ENCODE peak calls at places on chromosomes 12 and 14, in five cellular contexts. One of them, this sample, is unnamed.

GRCh38 chr12:18462437-18462836 is 201.1 kb downstream of the PIK3C2G start:
- DNase-seq in astrocyte of the spinal cord: peak
- DNase-seq in kidney: no peak
- DNase-seq in Caco-2: no peak
- DNase-seq in lung: no peak
- DNase-seq in this sample: peak

GRCh38 chr14:35556548-35556947 is 22.6 kb downstream of the INSM2 start:
- DNase-seq in astrocyte of the spinal cord: no peak
- DNase-seq in kidney: no peak
- DNase-seq in Caco-2: no peak
- DNase-seq in lung: no peak
- DNase-seq in this sample: no peak

GRCh38 chr14:30330452-30330851 is 228.5 kb upstream of the G2E3 start:
- DNase-seq in astrocyte of the spinal cord: no peak
- DNase-seq in kidney: no peak
- DNase-seq in Caco-2: no peak
- DNase-seq in lung: no peak
- DNase-seq in this sample: peak

GRCh38 chr14:104314251-104314941 is 176.0 kb downstream of the KIF26A start:
- DNase-seq in astrocyte of the spinal cord: no peak
- DNase-seq in kidney: no peak
- DNase-seq in Caco-2: peak
- DNase-seq in lung: no peak
- DNase-seq in this sample: no peak

GRCh38 chr14:95255487-95255886 is 64.2 kb downstream of the CLMN start:
- DNase-seq in astrocyte of the spinal cord: peak
- DNase-seq in kidney: peak
- DNase-seq in Caco-2: peak
- DNase-seq in lung: peak
- DNase-seq in this sample: peak

GRCh38 chr12:120483621-120484020 is 12.3 kb upstream of the DYNLL1 start:
- DNase-seq in astrocyte of the spinal cord: no peak
- DNase-seq in kidney: no peak
- DNase-seq in Caco-2: no peak
- DNase-seq in lung: no peak
- DNase-seq in this sample: no peak

GRCh38 chr12:58745348-58746125 is 174.8 kb downstream of the LRIG3 start:
- DNase-seq in astrocyte of the spinal cord: no peak
- DNase-seq in kidney: no peak
- DNase-seq in Caco-2: no peak
- DNase-seq in lung: no peak
- DNase-seq in this sample: no peak

GRCh38 chr12:15580431-15580830 is 208.8 kb downstream of the EPS8 start:
- DNase-seq in astrocyte of the spinal cord: no peak
- DNase-seq in kidney: no peak
- DNase-seq in Caco-2: no peak
- DNase-seq in lung: no peak
- DNase-seq in this sample: no peak

GRCh38 chr12:124363376-124363965 is 68.6 kb downstream of the RFLNA start:
- DNase-seq in astrocyte of the spinal cord: no peak
- DNase-seq in kidney: no peak
- DNase-seq in Caco-2: no peak
- DNase-seq in lung: no peak
- DNase-seq in this sample: no peak

GRCh38 chr12:118645219-118645618 is 268.9 kb downstream of the SUDS3 start:
- DNase-seq in astrocyte of the spinal cord: no peak
- DNase-seq in kidney: no peak
- DNase-seq in Caco-2: peak
- DNase-seq in lung: no peak
- DNase-seq in this sample: peak

GRCh38 chr14:101250948-101251811 is 310.1 kb upstream of the DIO3 start:
- DNase-seq in astrocyte of the spinal cord: no peak
- DNase-seq in kidney: no peak
- DNase-seq in Caco-2: no peak
- DNase-seq in lung: no peak
- DNase-seq in this sample: no peak

GRCh38 chr14:52906141-52906601 is 44.7 kb downstream of the FERMT2 start:
- DNase-seq in astrocyte of the spinal cord: peak
- DNase-seq in kidney: no peak
- DNase-seq in Caco-2: no peak
- DNase-seq in lung: no peak
- DNase-seq in this sample: peak

GRCh38 chr12:21774358-21775129 is at the start of gene KCNJ8:
- DNase-seq in astrocyte of the spinal cord: peak
- DNase-seq in kidney: peak
- DNase-seq in Caco-2: peak
- DNase-seq in lung: peak
- DNase-seq in this sample: no peak

GRCh38 chr14:75141967-75142366 is 15.1 kb upstream of the NEK9 start:
- DNase-seq in astrocyte of the spinal cord: peak
- DNase-seq in kidney: no peak
- DNase-seq in Caco-2: no peak
- DNase-seq in lung: no peak
- DNase-seq in this sample: peak

GRCh38 chr12:57726884-57727757 is 11.4 kb downstream of the AGAP2 start:
- DNase-seq in astrocyte of the spinal cord: peak
- DNase-seq in kidney: peak
- DNase-seq in Caco-2: no peak
- DNase-seq in lung: no peak
- DNase-seq in this sample: no peak

GRCh38 chr14:96625436-96625945 is 123.3 kb downstream of the PAPOLA start:
- DNase-seq in astrocyte of the spinal cord: no peak
- DNase-seq in kidney: peak
- DNase-seq in Caco-2: no peak
- DNase-seq in lung: no peak
- DNase-seq in this sample: no peak

GRCh38 chr12:52992699-52993557 is 13.3 kb upstream of the EIF4B start:
- DNase-seq in astrocyte of the spinal cord: peak
- DNase-seq in kidney: no peak
- DNase-seq in Caco-2: peak
- DNase-seq in lung: no peak
- DNase-seq in this sample: peak

GRCh38 chr12:91356405-91356804 is 173.8 kb upstream of the DCN start:
- DNase-seq in astrocyte of the spinal cord: no peak
- DNase-seq in kidney: no peak
- DNase-seq in Caco-2: no peak
- DNase-seq in lung: no peak
- DNase-seq in this sample: no peak

GRCh38 chr12:91105807-91106206 is 5.5 kb downstream of the LUM start:
- DNase-seq in astrocyte of the spinal cord: no peak
- DNase-seq in kidney: no peak
- DNase-seq in Caco-2: no peak
- DNase-seq in lung: no peak
- DNase-seq in this sample: no peak

GRCh38 chr14:34297786-34298520 is 164.1 kb downstream of the SPTSSA start:
- DNase-seq in astrocyte of the spinal cord: no peak
- DNase-seq in kidney: no peak
- DNase-seq in Caco-2: peak
- DNase-seq in lung: no peak
- DNase-seq in this sample: peak

GRCh38 chr14:51283402-51283825 is 43.4 kb downstream of the TMX1 start:
- DNase-seq in astrocyte of the spinal cord: peak
- DNase-seq in kidney: no peak
- DNase-seq in Caco-2: no peak
- DNase-seq in lung: no peak
- DNase-seq in this sample: peak

GRCh38 chr14:76337619-76338545 is 38.1 kb upstream of the ESRRB start:
- DNase-seq in astrocyte of the spinal cord: no peak
- DNase-seq in kidney: no peak
- DNase-seq in Caco-2: no peak
- DNase-seq in lung: no peak
- DNase-seq in this sample: no peak

GRCh38 chr12:51533799-51534198 is 57.2 kb upstream of the SCN8A start:
- DNase-seq in astrocyte of the spinal cord: peak
- DNase-seq in kidney: no peak
- DNase-seq in Caco-2: no peak
- DNase-seq in lung: no peak
- DNase-seq in this sample: no peak

GRCh38 chr14:64720190-64720589 is 16.0 kb downstream of the PLEKHG3 start:
- DNase-seq in astrocyte of the spinal cord: peak
- DNase-seq in kidney: no peak
- DNase-seq in Caco-2: no peak
- DNase-seq in lung: no peak
- DNase-seq in this sample: peak

GRCh38 chr12:27388650-27389049 is 56.0 kb downstream of the BMAL2 start:
- DNase-seq in astrocyte of the spinal cord: no peak
- DNase-seq in kidney: no peak
- DNase-seq in Caco-2: no peak
- DNase-seq in lung: no peak
- DNase-seq in this sample: no peak

GRCh38 chr12:122227341-122227740 is 1.5 kb upstream of the DIABLO start:
- DNase-seq in astrocyte of the spinal cord: no peak
- DNase-seq in kidney: peak
- DNase-seq in Caco-2: no peak
- DNase-seq in lung: no peak
- DNase-seq in this sample: no peak

GRCh38 chr12:78802593-78802992 is 62.0 kb upstream of the SYT1 start:
- DNase-seq in astrocyte of the spinal cord: peak
- DNase-seq in kidney: no peak
- DNase-seq in Caco-2: no peak
- DNase-seq in lung: no peak
- DNase-seq in this sample: peak

GRCh38 chr12:49296836-49297694 is 2.1 kb downstream of the PRPH start:
- DNase-seq in astrocyte of the spinal cord: no peak
- DNase-seq in kidney: peak
- DNase-seq in Caco-2: peak
- DNase-seq in lung: peak
- DNase-seq in this sample: peak

GRCh38 chr12:68910128-68910527 is 22.8 kb downstream of the CPM start:
- DNase-seq in astrocyte of the spinal cord: no peak
- DNase-seq in kidney: no peak
- DNase-seq in Caco-2: no peak
- DNase-seq in lung: no peak
- DNase-seq in this sample: peak

GRCh38 chr12:68911197-68911718 is 21.7 kb downstream of the CPM start:
- DNase-seq in astrocyte of the spinal cord: no peak
- DNase-seq in kidney: no peak
- DNase-seq in Caco-2: no peak
- DNase-seq in lung: no peak
- DNase-seq in this sample: no peak

GRCh38 chr12:68913682-68914081 is 19.3 kb downstream of the CPM start:
- DNase-seq in astrocyte of the spinal cord: peak
- DNase-seq in kidney: no peak
- DNase-seq in Caco-2: no peak
- DNase-seq in lung: no peak
- DNase-seq in this sample: no peak

GRCh38 chr12:68915055-68915454 is 17.9 kb downstream of the CPM start:
- DNase-seq in astrocyte of the spinal cord: peak
- DNase-seq in kidney: no peak
- DNase-seq in Caco-2: no peak
- DNase-seq in lung: no peak
- DNase-seq in this sample: peak

DNA sequence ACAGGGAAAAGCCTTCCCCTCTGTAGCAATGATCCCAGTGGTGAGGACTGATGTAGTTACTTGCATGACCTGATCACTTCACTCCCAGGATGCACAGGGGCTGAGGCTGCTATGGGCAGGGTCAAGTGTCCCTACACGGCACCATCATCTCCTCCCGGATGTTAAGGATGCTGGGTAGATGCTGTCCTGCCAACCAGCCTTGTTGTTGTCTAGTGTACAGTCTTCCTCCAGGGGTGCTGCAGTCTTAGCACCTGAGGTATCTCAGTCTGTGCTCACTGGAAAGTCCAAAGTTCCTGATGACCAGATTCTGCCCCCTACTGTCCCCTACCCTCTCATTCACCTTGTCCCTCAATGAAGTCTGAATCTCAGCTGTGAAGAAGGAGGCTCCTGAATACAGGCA is 20.1 kb downstream of the CPM start:
- DNase-seq in astrocyte of the spinal cord: no peak
- DNase-seq in kidney: no peak
- DNase-seq in Caco-2: no peak
- DNase-seq in lung: no peak
- DNase-seq in this sample: no peak
- TF ChIP-seq CTCF in astrocyte of the spinal cord: no peak
- TF ChIP-seq CTCF in kidney: no peak
- TF ChIP-seq CTCF in Caco-2: no peak
- TF ChIP-seq CTCF in lung: no peak
- TF ChIP-seq CTCF in this sample: no peak

GRCh38 chr12:92974759-92975158 is 45.7 kb upstream of the EEA1 start:
- DNase-seq in astrocyte of the spinal cord: no peak
- DNase-seq in kidney: no peak
- DNase-seq in Caco-2: no peak
- DNase-seq in lung: no peak
- DNase-seq in this sample: no peak
- TF ChIP-seq CTCF in astrocyte of the spinal cord: no peak
- TF ChIP-seq CTCF in kidney: no peak
- TF ChIP-seq CTCF in Caco-2: no peak
- TF ChIP-seq CTCF in lung: no peak
- TF ChIP-seq CTCF in this sample: no peak

DNA sequence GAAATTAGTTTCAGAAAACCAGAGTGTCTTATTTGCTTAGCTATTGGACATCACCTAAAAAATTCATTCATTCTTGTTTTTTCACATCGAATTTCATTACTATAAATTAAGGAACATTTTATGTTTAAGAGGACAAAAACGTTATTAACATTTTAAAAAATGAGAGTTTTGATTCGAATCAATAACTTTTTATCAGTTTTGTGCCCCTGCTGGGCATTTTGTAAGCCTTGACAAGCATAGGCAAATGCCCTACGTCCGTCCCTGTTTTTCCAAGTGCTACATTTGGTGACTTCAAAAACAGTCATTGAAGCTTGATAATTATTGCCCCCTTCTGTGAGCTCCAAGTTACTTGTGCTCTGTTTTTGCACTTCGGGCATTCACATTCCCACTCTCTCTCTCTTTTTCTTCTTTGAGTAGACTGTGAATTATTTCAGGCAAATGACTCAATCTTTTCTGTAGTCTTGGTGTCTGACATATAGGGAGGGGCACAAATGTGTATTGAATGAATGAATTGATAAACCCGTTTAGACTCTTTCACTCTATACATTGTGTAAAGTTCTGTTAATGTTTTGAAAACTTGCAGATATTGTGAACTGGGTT is 1.2 kb downstream of the APAF1 start:
- DNase-seq in astrocyte of the spinal cord: peak
- DNase-seq in kidney: no peak
- DNase-seq in Caco-2: no peak
- DNase-seq in lung: no peak
- DNase-seq in this sample: peak
- TF ChIP-seq CTCF in astrocyte of the spinal cord: no peak
- TF ChIP-seq CTCF in kidney: peak
- TF ChIP-seq CTCF in Caco-2: no peak
- TF ChIP-seq CTCF in lung: no peak
- TF ChIP-seq CTCF in this sample: no peak

GRCh38 chr14:99562848-99563748 is 40.9 kb downstream of the CCDC85C start:
- DNase-seq in astrocyte of the spinal cord: peak
- DNase-seq in kidney: peak
- DNase-seq in Caco-2: peak
- DNase-seq in lung: peak
- DNase-seq in this sample: peak

GRCh38 chr14:99563749-99564129 is 40.3 kb downstream of the CCDC85C start:
- DNase-seq in astrocyte of the spinal cord: no peak
- DNase-seq in kidney: no peak
- DNase-seq in Caco-2: no peak
- DNase-seq in lung: no peak
- DNase-seq in this sample: no peak

GRCh38 chr14:99560946-99561683 is 42.9 kb downstream of the CCDC85C start:
- DNase-seq in astrocyte of the spinal cord: no peak
- DNase-seq in kidney: peak
- DNase-seq in Caco-2: no peak
- DNase-seq in lung: no peak
- DNase-seq in this sample: no peak

GRCh38 chr14:99560403-99560802 is 43.6 kb downstream of the CCDC85C start:
- DNase-seq in astrocyte of the spinal cord: no peak
- DNase-seq in kidney: no peak
- DNase-seq in Caco-2: no peak
- DNase-seq in lung: no peak
- DNase-seq in this sample: no peak

GRCh38 chr14:99561827-99562226 is 42.2 kb downstream of the CCDC85C start:
- DNase-seq in astrocyte of the spinal cord: no peak
- DNase-seq in kidney: peak
- DNase-seq in Caco-2: no peak
- DNase-seq in lung: no peak
- DNase-seq in this sample: peak
- TF ChIP-seq CTCF in astrocyte of the spinal cord: no peak
- TF ChIP-seq CTCF in kidney: no peak
- TF ChIP-seq CTCF in Caco-2: no peak
- TF ChIP-seq CTCF in lung: no peak
- TF ChIP-seq CTCF in this sample: no peak